ENCODE peak calls at places on chromosomes 2 and 18, in eight cellular contexts. One of them, this sample, is unnamed.

GRCh38 chr2:224786848-224787247 is 70.7 kb upstream of the CCDC195 start:
- DNase-seq in fibroblast of lung: no peak
- DNase-seq in fibroblast of pulmonary artery: no peak
- DNase-seq in fibroblast of mammary gland: no peak
- DNase-seq in body of pancreas: no peak
- DNase-seq in IMR-90: no peak
- DNase-seq in K562: no peak
- DNase-seq in MCF 10A: no peak
- DNase-seq in this sample: no peak

GRCh38 chr2:145593991-145594702 is 1074.2 kb upstream of the ZEB2 start:
- DNase-seq in fibroblast of lung: peak; percentile 66
- DNase-seq in fibroblast of pulmonary artery: peak; percentile 87
- DNase-seq in fibroblast of mammary gland: peak; percentile 93
- DNase-seq in body of pancreas: no peak
- DNase-seq in IMR-90: peak; percentile 84
- DNase-seq in K562: peak; percentile 58
- DNase-seq in MCF 10A: peak; percentile 77
- DNase-seq in this sample: peak; percentile 63

GRCh38 chr2:75146903-75147332 is 52.4 kb downstream of the TACR1 start:
- DNase-seq in fibroblast of lung: peak; percentile 9
- DNase-seq in fibroblast of pulmonary artery: peak; percentile 91
- DNase-seq in fibroblast of mammary gland: peak; percentile 28
- DNase-seq in body of pancreas: no peak
- DNase-seq in IMR-90: peak; percentile 12
- DNase-seq in K562: no peak
- DNase-seq in MCF 10A: peak; percentile 84
- DNase-seq in this sample: peak; percentile 14

GRCh38 chr2:185137700-185138099 is 539.4 kb downstream of the ZNF804A start:
- DNase-seq in fibroblast of lung: no peak
- DNase-seq in fibroblast of pulmonary artery: no peak
- DNase-seq in fibroblast of mammary gland: no peak
- DNase-seq in body of pancreas: no peak
- DNase-seq in IMR-90: no peak
- DNase-seq in K562: no peak
- DNase-seq in MCF 10A: no peak
- DNase-seq in this sample: no peak

GRCh38 chr2:33158482-33159003 is 211.8 kb downstream of the LTBP1 start:
- DNase-seq in fibroblast of lung: peak; percentile 85
- DNase-seq in fibroblast of pulmonary artery: peak; percentile 91
- DNase-seq in fibroblast of mammary gland: peak; percentile 64
- DNase-seq in body of pancreas: no peak
- DNase-seq in IMR-90: peak; percentile 95
- DNase-seq in K562: no peak
- DNase-seq in MCF 10A: peak; percentile 76
- DNase-seq in this sample: no peak

GRCh38 chr2:205461169-205461568 is 221.1 kb upstream of the NRP2 start:
- DNase-seq in fibroblast of lung: no peak
- DNase-seq in fibroblast of pulmonary artery: no peak
- DNase-seq in fibroblast of mammary gland: no peak
- DNase-seq in body of pancreas: no peak
- DNase-seq in IMR-90: peak; percentile 3
- DNase-seq in K562: no peak
- DNase-seq in MCF 10A: no peak
- DNase-seq in this sample: no peak

GRCh38 chr18:74497778-74498177 is 1.6 kb downstream of the CNDP2 start:
- DNase-seq in fibroblast of lung: no peak
- DNase-seq in fibroblast of pulmonary artery: no peak
- DNase-seq in fibroblast of mammary gland: no peak
- DNase-seq in body of pancreas: no peak
- DNase-seq in IMR-90: no peak
- DNase-seq in K562: no peak
- DNase-seq in MCF 10A: no peak
- DNase-seq in this sample: no peak

GRCh38 chr2:63914311-63914710 is 72.6 kb downstream of the UGP2 start:
- DNase-seq in fibroblast of lung: no peak
- DNase-seq in fibroblast of pulmonary artery: no peak
- DNase-seq in fibroblast of mammary gland: no peak
- DNase-seq in body of pancreas: no peak
- DNase-seq in IMR-90: no peak
- DNase-seq in K562: no peak
- DNase-seq in MCF 10A: no peak
- DNase-seq in this sample: no peak

DNA sequence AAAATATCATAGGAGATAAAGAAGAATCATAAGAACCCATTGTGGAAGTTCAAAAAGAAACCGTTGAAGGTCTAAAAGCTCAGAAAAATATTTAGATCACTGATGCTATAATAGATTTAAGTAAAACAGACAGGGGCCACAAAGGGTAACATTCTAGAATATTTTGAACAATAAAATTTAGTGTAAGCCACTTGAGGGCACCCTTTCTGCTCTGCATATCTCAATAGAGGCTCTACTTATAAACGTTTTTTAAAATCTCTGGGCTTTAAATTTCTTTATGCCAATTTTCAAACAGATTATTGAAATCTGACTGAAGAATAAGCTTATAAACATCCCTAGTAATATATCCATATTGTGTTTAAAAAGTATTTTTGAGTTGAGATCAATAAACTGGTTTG is 57.6 kb upstream of the IL1RL1 start:
- DNase-seq in fibroblast of lung: peak; percentile 62
- DNase-seq in fibroblast of pulmonary artery: peak; percentile 63
- DNase-seq in fibroblast of mammary gland: no peak
- DNase-seq in body of pancreas: no peak
- DNase-seq in IMR-90: peak; percentile 38
- DNase-seq in K562: no peak
- DNase-seq in MCF 10A: no peak
- DNase-seq in this sample: no peak
- TF ChIP-seq CTCF in fibroblast of lung: peak; percentile 22
- TF ChIP-seq CTCF in fibroblast of pulmonary artery: peak; percentile 40
- TF ChIP-seq CTCF in fibroblast of mammary gland: peak; percentile 34
- TF ChIP-seq CTCF in body of pancreas: no peak
- TF ChIP-seq CTCF in IMR-90: peak; percentile 49
- TF ChIP-seq CTCF in K562: no peak
- TF ChIP-seq CTCF in MCF 10A: no peak
- TF ChIP-seq CTCF in this sample: peak; percentile 28

GRCh38 chr2:124810132-124810531 is 785.0 kb downstream of the CNTNAP5 start:
- DNase-seq in fibroblast of lung: peak; percentile 23
- DNase-seq in fibroblast of pulmonary artery: peak; percentile 21
- DNase-seq in fibroblast of mammary gland: no peak
- DNase-seq in body of pancreas: peak; percentile 5
- DNase-seq in IMR-90: peak; percentile 44
- DNase-seq in K562: peak; percentile 1
- DNase-seq in MCF 10A: peak; percentile 72
- DNase-seq in this sample: no peak
- TF ChIP-seq CTCF in fibroblast of lung: no peak
- TF ChIP-seq CTCF in fibroblast of pulmonary artery: peak; percentile 6
- TF ChIP-seq CTCF in fibroblast of mammary gland: no peak
- TF ChIP-seq CTCF in body of pancreas: peak; percentile 19
- TF ChIP-seq CTCF in IMR-90: peak; percentile 34
- TF ChIP-seq CTCF in K562: no peak
- TF ChIP-seq CTCF in MCF 10A: peak; percentile 54
- TF ChIP-seq CTCF in this sample: no peak

GRCh38 chr18:11570770-11571169 is 38.6 kb upstream of the SLC35G4 start:
- DNase-seq in fibroblast of lung: peak; percentile 29
- DNase-seq in fibroblast of pulmonary artery: peak; percentile 11
- DNase-seq in fibroblast of mammary gland: peak; percentile 39
- DNase-seq in body of pancreas: no peak
- DNase-seq in IMR-90: peak; percentile 24
- DNase-seq in K562: peak; percentile 17
- DNase-seq in MCF 10A: peak; percentile 36
- DNase-seq in this sample: peak; percentile 2
- TF ChIP-seq CTCF in fibroblast of lung: peak; percentile 41
- TF ChIP-seq CTCF in fibroblast of pulmonary artery: peak; percentile 21
- TF ChIP-seq CTCF in fibroblast of mammary gland: peak; percentile 35
- TF ChIP-seq CTCF in body of pancreas: no peak
- TF ChIP-seq CTCF in IMR-90: peak; percentile 38
- TF ChIP-seq CTCF in K562: no peak
- TF ChIP-seq CTCF in MCF 10A: peak; percentile 20
- TF ChIP-seq CTCF in this sample: peak; percentile 31

GRCh38 chr2:31696068-31696467 is 115.3 kb upstream of the SRD5A2 start:
- DNase-seq in fibroblast of lung: no peak
- DNase-seq in fibroblast of pulmonary artery: no peak
- DNase-seq in fibroblast of mammary gland: no peak
- DNase-seq in body of pancreas: no peak
- DNase-seq in IMR-90: no peak
- DNase-seq in K562: no peak
- DNase-seq in MCF 10A: no peak
- DNase-seq in this sample: no peak

GRCh38 chr2:31693882-31694281 is 113.1 kb upstream of the SRD5A2 start:
- DNase-seq in fibroblast of lung: peak; percentile 21
- DNase-seq in fibroblast of pulmonary artery: peak; percentile 8
- DNase-seq in fibroblast of mammary gland: peak; percentile 19
- DNase-seq in body of pancreas: no peak
- DNase-seq in IMR-90: no peak
- DNase-seq in K562: peak; percentile 13
- DNase-seq in MCF 10A: no peak
- DNase-seq in this sample: no peak

DNA sequence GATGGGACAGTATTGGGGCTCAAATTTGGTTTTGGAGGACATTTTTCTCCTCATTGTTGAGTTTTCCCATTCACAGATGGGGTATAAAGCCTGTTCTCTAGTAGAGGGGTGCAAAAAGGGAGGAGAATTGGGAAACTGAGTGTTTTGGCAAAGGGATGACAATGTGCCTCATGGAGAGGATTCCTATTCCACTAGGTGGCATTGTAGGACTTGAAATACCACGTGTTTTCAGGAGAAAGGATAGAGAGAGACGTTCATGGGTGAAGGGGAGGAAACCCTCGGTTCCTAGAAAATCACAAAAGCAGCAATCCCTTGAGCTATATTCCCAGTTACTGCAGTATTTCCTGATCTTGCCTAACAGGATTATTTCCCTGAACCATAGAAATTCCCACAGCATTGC is 113.7 kb upstream of the SRD5A2 start:
- DNase-seq in fibroblast of lung: peak; percentile 8
- DNase-seq in fibroblast of pulmonary artery: peak; percentile 29
- DNase-seq in fibroblast of mammary gland: peak; percentile 15
- DNase-seq in body of pancreas: no peak
- DNase-seq in IMR-90: peak; percentile 8
- DNase-seq in K562: peak; percentile 35
- DNase-seq in MCF 10A: peak; percentile 22
- DNase-seq in this sample: no peak
- TF ChIP-seq CTCF in fibroblast of lung: no peak
- TF ChIP-seq CTCF in fibroblast of pulmonary artery: peak; percentile 22
- TF ChIP-seq CTCF in fibroblast of mammary gland: peak; percentile 18
- TF ChIP-seq CTCF in body of pancreas: no peak
- TF ChIP-seq CTCF in IMR-90: peak; percentile 24
- TF ChIP-seq CTCF in K562: peak; percentile 44
- TF ChIP-seq CTCF in MCF 10A: no peak
- TF ChIP-seq CTCF in this sample: no peak

GRCh38 chr2:61633250-61633649 is 95.1 kb upstream of the XPO1 start:
- DNase-seq in fibroblast of lung: peak; percentile 12
- DNase-seq in fibroblast of pulmonary artery: no peak
- DNase-seq in fibroblast of mammary gland: no peak
- DNase-seq in body of pancreas: no peak
- DNase-seq in IMR-90: no peak
- DNase-seq in K562: no peak
- DNase-seq in MCF 10A: peak; percentile 6
- DNase-seq in this sample: no peak
- TF ChIP-seq CTCF in fibroblast of lung: no peak
- TF ChIP-seq CTCF in fibroblast of pulmonary artery: no peak
- TF ChIP-seq CTCF in fibroblast of mammary gland: peak; percentile 0
- TF ChIP-seq CTCF in body of pancreas: no peak
- TF ChIP-seq CTCF in IMR-90: peak; percentile 8
- TF ChIP-seq CTCF in K562: no peak
- TF ChIP-seq CTCF in MCF 10A: peak; percentile 9
- TF ChIP-seq CTCF in this sample: no peak

GRCh38 chr2:239724194-239724849 is 300.8 kb downstream of the NDUFA10 start:
- DNase-seq in fibroblast of lung: no peak
- DNase-seq in fibroblast of pulmonary artery: no peak
- DNase-seq in fibroblast of mammary gland: no peak
- DNase-seq in body of pancreas: no peak
- DNase-seq in IMR-90: no peak
- DNase-seq in K562: no peak
- DNase-seq in MCF 10A: no peak
- DNase-seq in this sample: no peak
- TF ChIP-seq CTCF in fibroblast of lung: no peak
- TF ChIP-seq CTCF in fibroblast of pulmonary artery: no peak
- TF ChIP-seq CTCF in fibroblast of mammary gland: no peak
- TF ChIP-seq CTCF in body of pancreas: no peak
- TF ChIP-seq CTCF in IMR-90: no peak
- TF ChIP-seq CTCF in K562: no peak
- TF ChIP-seq CTCF in MCF 10A: no peak
- TF ChIP-seq CTCF in this sample: no peak

GRCh38 chr18:50044402-50044801 is 150.5 kb downstream of the MYO5B start:
- DNase-seq in fibroblast of lung: no peak
- DNase-seq in fibroblast of pulmonary artery: no peak
- DNase-seq in fibroblast of mammary gland: no peak
- DNase-seq in body of pancreas: peak; percentile 12
- DNase-seq in IMR-90: no peak
- DNase-seq in K562: no peak
- DNase-seq in MCF 10A: no peak
- DNase-seq in this sample: no peak
- TF ChIP-seq CTCF in fibroblast of lung: no peak
- TF ChIP-seq CTCF in fibroblast of pulmonary artery: no peak
- TF ChIP-seq CTCF in fibroblast of mammary gland: no peak
- TF ChIP-seq CTCF in body of pancreas: peak; percentile 4
- TF ChIP-seq CTCF in IMR-90: no peak
- TF ChIP-seq CTCF in K562: no peak
- TF ChIP-seq CTCF in MCF 10A: no peak
- TF ChIP-seq CTCF in this sample: no peak